ENCODE peak calls at places on chromosomes 16 and 17, in four cellular contexts. N is PC-3, I is HCT116, S is PC-9. K is an unnamed sample.
A peak's percentile ranks its signal among the peaks of the same experiment; 100 is the strongest.

GRCh38 chr16:17803625-17804410 is 333.1 kb upstream of the XYLT1 start:
- DNase-seq in N (no peak), I (no peak), S (no peak), K (peak; percentile 44)

GRCh38 chr17:82927661-82928601 is 88.1 kb upstream of the ZNF750 start:
- DNase-seq in N (no peak), I (no peak), S (no peak), K (no peak)

GRCh38 chr17:8925141-8925540 is 40.4 kb downstream of the PIK3R5 start:
- DNase-seq in N (no peak), I (no peak), S (no peak), K (no peak)

GRCh38 chr17:44970136-44970737 is 2.1 kb upstream of the C1QL1 start:
- DNase-seq in N (no peak), I (no peak), S (no peak), K (peak; percentile 73)

GRCh38 chr17:20223808-20224328 is 214.7 kb downstream of the SPECC1 start:
- DNase-seq in N (peak; percentile 31), I (no peak), S (peak; percentile 35), K (no peak)

GRCh38 chr17:31595666-31596381 is 204.3 kb downstream of the RAB11FIP4 start:
- DNase-seq in N (peak; percentile 20), I (no peak), S (peak; percentile 69), K (peak; percentile 50)

GRCh38 chr17:21242026-21242700 is 11.0 kb downstream of the NATD1 start:
- DNase-seq in N (peak; percentile 19), I (no peak), S (no peak), K (peak; percentile 57)

GRCh38 chr16:1428511-1428910 is 2.4 kb upstream of the PERCC1 start:
- DNase-seq in N (no peak), I (no peak), S (no peak), K (peak; percentile 40)

GRCh38 chr17:42404326-42405055 is 16.2 kb upstream of the STAT3 start:
- DNase-seq in N (no peak), I (no peak), S (no peak), K (no peak)

GRCh38 chr17:42049834-42050359 is 504 bp downstream of the C17orf113 start:
- DNase-seq in N (no peak), I (no peak), S (no peak), K (no peak)

GRCh38 chr17:77173104-77173503 is 32.3 kb downstream of the SEC14L1 start:
- DNase-seq in N (no peak), I (no peak), S (no peak), K (no peak)

GRCh38 chr16:81971853-81972252 is 39.4 kb downstream of the SDR42E1 start:
- DNase-seq in N (no peak), I (no peak), S (no peak), K (no peak)

GRCh38 chr16:68077866-68078725 is 7.1 kb upstream of the NFATC3 start:
- DNase-seq in N (no peak), I (no peak), S (no peak), K (no peak)

GRCh38 chr17:29705352-29705751 is 82.6 kb upstream of the CORO6 start:
- DNase-seq in N (no peak), I (no peak), S (no peak), K (no peak)

GRCh38 chr16:66588981-66589713 is 9.9 kb downstream of the CMTM2 start:
- DNase-seq in N (peak; percentile 14), I (no peak), S (peak; percentile 40), K (peak; percentile 42)

GRCh38 chr16:30775131-30775380 is 11.9 kb downstream of the ZNF629 start:
- DNase-seq in N (no peak), I (no peak), S (no peak), K (no peak)
- H3K4me2 ChIP-seq in N (peak overlapping the region; percentile 99), I (peak overlapping the region; percentile 80), S (peak overlapping the region; percentile 93), K (peak overlapping the region; percentile 99)

GRCh38 chr17:28527859-28528258 is 21.7 kb downstream of the FOXN1 start:
- DNase-seq in N (peak; percentile 54), I (no peak), S (peak; percentile 58), K (no peak)
- H3K4me2 ChIP-seq in N (peak overlapping the region; percentile 51), I (no peak overlapping the region), S (peak overlapping the region; percentile 34), K (no peak overlapping the region)

GRCh38 chr17:57284984-57285646 is 28.8 kb downstream of the MSI2 start:
- DNase-seq in N (no peak), I (no peak), S (no peak), K (no peak)
- H3K4me2 ChIP-seq in N (no peak overlapping the region), I (no peak overlapping the region), S (no peak overlapping the region), K (no peak overlapping the region)

DNA sequence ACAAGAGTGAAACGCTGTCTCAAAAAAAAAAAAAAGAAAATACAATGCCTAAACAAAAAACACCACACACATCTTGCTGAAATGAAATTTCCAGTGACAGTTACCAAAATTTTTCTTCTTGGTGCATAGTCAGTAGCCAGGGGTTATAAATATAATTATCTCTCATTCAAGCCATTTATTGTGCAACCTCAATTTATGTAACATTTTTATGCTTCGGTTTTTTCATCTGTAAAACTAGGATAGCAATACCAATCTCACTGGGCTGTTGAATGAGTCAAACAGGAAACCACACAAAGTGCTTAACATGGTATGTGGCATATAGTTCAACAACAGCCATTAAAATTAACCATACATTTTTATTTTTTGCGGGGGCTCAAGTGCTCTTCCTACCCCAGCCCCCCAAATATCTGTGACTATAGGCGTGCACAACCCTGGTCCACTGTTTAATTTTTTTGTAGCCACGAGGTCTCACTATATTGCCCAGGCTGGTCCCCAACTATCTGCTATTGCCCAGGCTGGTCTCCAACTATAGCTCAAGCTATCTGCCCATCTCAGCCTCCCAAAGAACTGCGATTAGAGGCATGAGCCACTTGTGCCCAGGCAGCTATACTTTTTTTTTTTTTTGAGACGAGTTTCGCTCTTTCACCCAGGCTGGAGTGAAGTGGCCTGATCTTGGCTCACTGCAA is 2.6 kb downstream of the COG4 start:
- DNase-seq in N (peak; percentile 64), I (no peak), S (peak; percentile 39), K (peak; percentile 80)
- H3K4me2 ChIP-seq in N (peak overlapping the region; percentile 64), I (no peak overlapping the region), S (no peak overlapping the region), K (no peak overlapping the region)

GRCh38 chr16:30446203-30446595 is 525 bp upstream of the SEPHS2 start:
- DNase-seq in N (no peak), I (no peak), S (no peak), K (no peak)
- H3K4me2 ChIP-seq in N (peak overlapping the region; percentile 98), I (peak overlapping the region; percentile 95), S (peak overlapping the region; percentile 87), K (peak overlapping the region; percentile 88)

GRCh38 chr16:88691924-88692560 is 5.7 kb upstream of the SNAI3 start:
- DNase-seq in N (no peak), I (no peak), S (no peak), K (no peak)

GRCh38 chr16:88694221-88695087 is 8.1 kb upstream of the SNAI3 start:
- DNase-seq in N (no peak), I (no peak), S (no peak), K (no peak)

GRCh38 chr16:88693420-88694177 is 7.3 kb upstream of the SNAI3 start:
- DNase-seq in N (no peak), I (no peak), S (no peak), K (no peak)

GRCh38 chr16:88691129-88691813 is 5.0 kb upstream of the SNAI3 start:
- DNase-seq in N (no peak), I (no peak), S (no peak), K (no peak)

GRCh38 chr16:88692861-88693260 is 6.6 kb upstream of the SNAI3 start:
- DNase-seq in N (no peak), I (no peak), S (no peak), K (no peak)
- H3K4me2 ChIP-seq in N (no peak overlapping the region), I (no peak overlapping the region), S (no peak overlapping the region), K (no peak overlapping the region)

GRCh38 chr16:61836804-61837398 is 199.3 kb downstream of the CDH8 start:
- DNase-seq in N (no peak), I (no peak), S (no peak), K (no peak)
- H3K4me2 ChIP-seq in N (no peak overlapping the region), I (no peak overlapping the region), S (no peak overlapping the region), K (no peak overlapping the region)

GRCh38 chr17:27245230-27245696 is 48.7 kb upstream of the WSB1 start:
- DNase-seq in N (peak; percentile 70), I (peak; percentile 69), S (peak; percentile 67), K (peak; percentile 95)

GRCh38 chr17:27244481-27245223 is 49.3 kb upstream of the WSB1 start:
- DNase-seq in N (peak; percentile 68), I (no peak), S (peak; percentile 90), K (peak; percentile 94)

GRCh38 chr17:27242951-27243350 is 51.0 kb upstream of the WSB1 start:
- DNase-seq in N (no peak), I (no peak), S (no peak), K (no peak)

GRCh38 chr17:27246537-27246936 is 47.4 kb upstream of the WSB1 start:
- DNase-seq in N (no peak), I (no peak), S (no peak), K (no peak)

GRCh38 chr17:27244019-27244418 is 49.9 kb upstream of the WSB1 start:
- DNase-seq in N (no peak), I (no peak), S (no peak), K (no peak)
- H3K4me2 ChIP-seq in N (no peak overlapping the region), I (no peak overlapping the region), S (peak overlapping the region; percentile 86), K (no peak overlapping the region)

DNA sequence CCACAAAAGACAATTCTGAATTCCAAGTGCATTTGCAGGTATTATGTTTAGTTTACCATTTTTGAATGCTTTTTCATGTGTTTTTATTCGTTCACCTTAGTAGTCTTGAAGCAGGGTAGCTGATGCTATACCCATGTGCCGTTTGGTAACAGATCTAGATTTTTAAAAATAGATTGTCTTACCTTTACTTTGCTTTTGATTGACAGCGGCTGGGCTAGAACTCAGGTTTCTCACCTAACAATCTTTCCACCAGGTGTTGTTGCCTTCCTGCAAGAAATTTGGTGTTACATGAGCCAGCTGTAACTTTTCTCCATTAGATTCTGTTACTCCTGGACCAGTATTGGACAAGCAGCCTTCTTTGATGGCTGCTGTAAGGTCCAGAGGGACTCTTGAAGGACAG is 1.5 kb upstream of the FTSJ3 start:
- DNase-seq in N (no peak), I (no peak), S (no peak), K (no peak)
- H3K4me2 ChIP-seq in N (peak overlapping the region; percentile 97), I (peak overlapping the region; percentile 84), S (peak overlapping the region; percentile 86), K (peak overlapping the region; percentile 91)